ENCODE peak calls at places on chromosome 4, in seven cellular contexts. A is endothelial cell; D is aorta; V is ACHN; Q is stimulated activated CD8-positive, alpha-beta memory T cell treated with anti-CD3 and anti-CD28 coated beads, Interleukin-2, amount 100 ng/mL, for 48 hours; W is vagina; B is stimulated activated CD4-positive, alpha-beta T cell treated with anti-CD3 and anti-CD28 coated beads, TNF-alpha, amount 100 ng/mL, for 24 hours. S is an unnamed sample.

GRCh38 chr4:95000076-95000648 is 242.4 kb downstream of the BMPR1B start:
- DNase-seq in A (no peak), D (no peak), V (no peak), Q (no peak), W (no peak), B (no peak), S (no peak)

GRCh38 chr4:4496604-4497372 is 45.1 kb downstream of the STX18 start:
- DNase-seq in A (no peak), D (no peak), V (no peak), Q (no peak), W (no peak), B (no peak), S (no peak)

GRCh38 chr4:20249333-20249732 is 2.4 kb upstream of the SLIT2 start:
- DNase-seq in A (no peak), D (no peak), V (peak; percentile 57), Q (no peak), W (no peak), B (no peak), S (no peak)

GRCh38 chr4:165692082-165692481 is 181.0 kb upstream of the TLL1 start:
- DNase-seq in A (no peak), D (no peak), V (peak; percentile 7), Q (no peak), W (no peak), B (no peak), S (no peak)

GRCh38 chr4:124044867-124045266 is 648.3 kb downstream of the SPRY1 start:
- DNase-seq in A (no peak), D (no peak), V (no peak), Q (no peak), W (no peak), B (no peak), S (no peak)

GRCh38 chr4:4394644-4395043 is 7.7 kb downstream of the NSG1 start:
- DNase-seq in A (no peak), D (no peak), V (peak; percentile 50), Q (no peak), W (no peak), B (no peak), S (no peak)

GRCh38 chr4:18689308-18689915 is 667.9 kb upstream of the LCORL start:
- DNase-seq in A (peak; percentile 75), D (no peak), V (peak; percentile 51), Q (no peak), W (no peak), B (peak; percentile 3), S (peak; percentile 85)

GRCh38 chr4:71270901-71271300 is 67.9 kb upstream of the SLC4A4 start:
- DNase-seq in A (peak; percentile 63), D (no peak), V (peak; percentile 54), Q (peak; percentile 1), W (no peak), B (no peak), S (no peak)

GRCh38 chr4:142534994-142535393 is 311.1 kb downstream of the INPP4B start:
- DNase-seq in A (no peak), D (no peak), V (no peak), Q (no peak), W (no peak), B (no peak), S (no peak)

GRCh38 chr4:13547563-13548041 is 3.3 kb upstream of the NKX3-2 start:
- DNase-seq in A (peak; percentile 73), D (no peak), V (peak; percentile 43), Q (no peak), W (no peak), B (no peak), S (no peak)

GRCh38 chr4:15104825-15105224 is 102.5 kb downstream of the CPEB2 start:
- DNase-seq in A (no peak), D (no peak), V (no peak), Q (no peak), W (no peak), B (no peak), S (no peak)

GRCh38 chr4:38195911-38196310 is 235.7 kb downstream of the PTTG2 start:
- DNase-seq in A (no peak), D (no peak), V (no peak), Q (no peak), W (no peak), B (no peak), S (no peak)

GRCh38 chr4:159577241-159577640 is 474.4 kb downstream of the RAPGEF2 start:
- DNase-seq in A (no peak), D (no peak), V (no peak), Q (no peak), W (no peak), B (no peak), S (no peak)

GRCh38 chr4:3041192-3042142 is 32.9 kb downstream of the HTT-AS start:
- DNase-seq in A (no peak), D (peak; percentile 84), V (no peak), Q (peak; percentile 15), W (no peak), B (peak; percentile 9), S (peak; percentile 42)

GRCh38 chr4:22071749-22072148 is 123.2 kb upstream of the KCNIP4 start:
- DNase-seq in A (no peak), D (no peak), V (no peak), Q (no peak), W (no peak), B (no peak), S (no peak)

GRCh38 chr4:164949448-164950118 is 27.9 kb downstream of the TRIM61 start:
- DNase-seq in A (peak; percentile 28), D (no peak), V (no peak), Q (no peak), W (no peak), B (no peak), S (no peak)

GRCh38 chr4:166972071-166972470 is 262.2 kb downstream of the SPOCK3 start:
- DNase-seq in A (no peak), D (no peak), V (no peak), Q (no peak), W (no peak), B (no peak), S (no peak)

GRCh38 chr4:84862064-84862463 is 104.4 kb downstream of the WDFY3 start:
- DNase-seq in A (no peak), D (no peak), V (no peak), Q (no peak), W (no peak), B (no peak), S (no peak)

GRCh38 chr4:176149680-176150079 is 45.7 kb downstream of the SPATA4 start:
- DNase-seq in A (no peak), D (no peak), V (no peak), Q (no peak), W (no peak), B (no peak), S (no peak)

GRCh38 chr4:28082686-28083390 is 1222.2 kb downstream of the STIM2 start:
- DNase-seq in A (no peak), D (no peak), V (no peak), Q (no peak), W (no peak), B (no peak), S (no peak)

GRCh38 chr4:179671609-179672008 is 2229.4 kb upstream of the AGA start:
- DNase-seq in A (no peak), D (no peak), V (no peak), Q (no peak), W (no peak), B (no peak), S (no peak)